ENCODE peak calls at places on chromosomes 6 and 20, in eight cellular contexts. J, U, M, N, A, V, P and Q are unnamed samples.
A peak's percentile ranks its signal among the peaks of the same experiment; 100 is the strongest.

GRCh38 chr6:33416386-33417126 is 1.4 kb downstream of the CUTA start:
- DNase-seq in J (no peak), U (no peak), M (no peak), N (no peak), A (peak; percentile 55), V (peak; percentile 21), P (peak; percentile 26), Q (no peak)

GRCh38 chr6:114033606-114034005 is 62.7 kb upstream of the HDAC2 start:
- DNase-seq in J (no peak), U (no peak), M (no peak), N (no peak), A (no peak), V (peak; percentile 20), P (no peak), Q (no peak)

GRCh38 chr6:91135406-91135805 is 548.5 kb upstream of the MAP3K7 start:
- DNase-seq in J (no peak), U (no peak), M (no peak), N (no peak), A (no peak), V (no peak), P (no peak), Q (no peak)

GRCh38 chr6:101784094-101784493 is 390.6 kb downstream of the GRIK2 start:
- DNase-seq in J (no peak), U (no peak), M (no peak), N (no peak), A (no peak), V (no peak), P (no peak), Q (no peak)

GRCh38 chr6:37254881-37255280 is 2.7 kb upstream of the TBC1D22B start:
- DNase-seq in J (no peak), U (no peak), M (no peak), N (no peak), A (no peak), V (no peak), P (no peak), Q (no peak)

GRCh38 chr20:62193079-62194025 is 10.5 kb downstream of the MTG2 start:
- DNase-seq in J (no peak), U (no peak), M (no peak), N (no peak), A (no peak), V (no peak), P (no peak), Q (no peak)

GRCh38 chr6:44386929-44387345 is 569 bp upstream of the CDC5L start:
- DNase-seq in J (peak; percentile 5), U (no peak), M (no peak), N (no peak), A (peak; percentile 37), V (no peak), P (no peak), Q (no peak)

GRCh38 chr6:42569102-42570028 is 5.5 kb downstream of the UBR2 start:
- DNase-seq in J (no peak), U (no peak), M (no peak), N (no peak), A (peak; percentile 95), V (peak; percentile 83), P (peak; percentile 43), Q (no peak)

DNA sequence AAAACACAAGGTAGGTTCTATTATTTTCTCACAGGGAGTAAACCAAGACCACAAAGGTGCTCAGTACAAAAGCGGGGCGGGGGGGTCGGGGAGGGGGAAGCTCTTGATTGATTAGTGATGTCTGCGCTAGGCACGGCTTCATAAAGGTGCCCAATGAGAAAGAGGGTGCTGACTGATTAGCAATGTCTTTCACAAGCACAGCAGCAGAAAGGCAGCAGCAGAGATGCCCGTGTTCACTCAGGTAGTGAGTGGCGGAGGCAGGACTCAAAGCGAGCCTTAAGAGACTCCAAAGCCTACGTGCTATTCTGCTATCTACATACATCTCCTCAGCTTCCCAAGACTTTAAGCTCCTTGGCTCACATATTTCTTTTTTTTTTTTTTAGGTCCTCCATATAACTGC is 20.3 kb downstream of the NFATC2 start:
- DNase-seq in J (no peak), U (no peak), M (no peak), N (no peak), A (no peak), V (no peak), P (no peak), Q (no peak)
- H3K9me3 ChIP-seq in J (no peaks in the 10 kb centered on the region), U (no peaks in the 10 kb centered on the region), M (no peaks in the 10 kb centered on the region), N (no peaks in the 10 kb centered on the region), A (no peaks in the 10 kb centered on the region), V (no peaks in the 10 kb centered on the region), P (no peaks in the 10 kb centered on the region), Q (no peaks in the 10 kb centered on the region)

GRCh38 chr20:37453288-37453687 is 67.8 kb upstream of the NNAT start:
- DNase-seq in J (no peak), U (no peak), M (no peak), N (no peak), A (no peak), V (no peak), P (no peak), Q (no peak)

GRCh38 chr20:37453836-37454235 is 67.2 kb upstream of the NNAT start:
- DNase-seq in J (no peak), U (no peak), M (no peak), N (no peak), A (no peak), V (no peak), P (no peak), Q (no peak)

GRCh38 chr20:37455659-37456058 is 65.4 kb upstream of the NNAT start:
- DNase-seq in J (no peak), U (no peak), M (no peak), N (no peak), A (no peak), V (no peak), P (no peak), Q (no peak)

GRCh38 chr20:37456948-37457347 is 64.1 kb upstream of the NNAT start:
- DNase-seq in J (no peak), U (no peak), M (no peak), N (no peak), A (no peak), V (no peak), P (no peak), Q (no peak)

DNA sequence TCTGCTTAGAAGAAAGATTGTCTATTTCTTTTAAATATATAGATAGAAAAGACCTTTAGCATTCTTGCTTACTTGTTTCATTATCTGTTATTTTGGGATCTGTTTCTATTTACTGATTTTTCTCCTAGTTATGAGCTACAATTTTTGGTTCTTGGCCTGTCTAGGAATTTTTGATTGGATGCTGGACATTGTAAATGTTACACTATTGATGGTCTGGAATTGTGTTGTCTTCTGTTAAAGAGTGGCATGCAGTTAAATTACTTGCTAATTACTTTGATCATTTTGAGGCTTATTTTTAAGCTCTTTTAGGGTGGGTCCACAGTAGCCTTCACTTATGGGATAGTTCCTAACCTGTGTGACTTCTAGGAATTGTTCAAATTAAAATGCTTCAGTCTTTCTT is 66.4 kb upstream of the NNAT start:
- DNase-seq in J (no peak), U (no peak), M (no peak), N (no peak), A (no peak), V (no peak), P (no peak), Q (no peak)
- H3K9me3 ChIP-seq in J (peaks cover 10% of the 10 kb centered on the region), U (peaks cover 9% of the 10 kb centered on the region), M (no peaks in the 10 kb centered on the region), N (peaks cover 4% of the 10 kb centered on the region), A (peaks cover 21% of the 10 kb centered on the region), V (no peaks in the 10 kb centered on the region), P (peaks cover 15% of the 10 kb centered on the region), Q (peaks cover 12% of the 10 kb centered on the region)

GRCh38 chr20:29299811-29300578 is 1957.5 kb upstream of the DEFB115 start:
- DNase-seq in J (no peak), U (no peak), M (no peak), N (no peak), A (no peak), V (no peak), P (no peak), Q (no peak)
- H3K9me3 ChIP-seq in J (no peaks in the 10 kb centered on the region), U (no peaks in the 10 kb centered on the region), M (no peaks in the 10 kb centered on the region), N (peaks cover 88% of the 10 kb centered on the region), A (peaks cover 49% of the 10 kb centered on the region), V (peaks cover 12% of the 10 kb centered on the region), P (no peaks in the 10 kb centered on the region), Q (no peaks in the 10 kb centered on the region)

GRCh38 chr20:922781-923180 is 6.6 kb upstream of the ANGPT4 start:
- DNase-seq in J (no peak), U (no peak), M (no peak), N (no peak), A (no peak), V (no peak), P (no peak), Q (no peak)

GRCh38 chr20:926646-927045 is 10.5 kb upstream of the ANGPT4 start:
- DNase-seq in J (no peak), U (no peak), M (no peak), N (no peak), A (no peak), V (no peak), P (no peak), Q (no peak)

GRCh38 chr20:921020-921419 is 4.9 kb upstream of the ANGPT4 start:
- DNase-seq in J (no peak), U (no peak), M (no peak), N (no peak), A (no peak), V (no peak), P (no peak), Q (no peak)

GRCh38 chr20:924639-925038 is 8.5 kb upstream of the ANGPT4 start:
- DNase-seq in J (no peak), U (no peak), M (no peak), N (peak; percentile 62), A (no peak), V (no peak), P (no peak), Q (no peak)

DNA sequence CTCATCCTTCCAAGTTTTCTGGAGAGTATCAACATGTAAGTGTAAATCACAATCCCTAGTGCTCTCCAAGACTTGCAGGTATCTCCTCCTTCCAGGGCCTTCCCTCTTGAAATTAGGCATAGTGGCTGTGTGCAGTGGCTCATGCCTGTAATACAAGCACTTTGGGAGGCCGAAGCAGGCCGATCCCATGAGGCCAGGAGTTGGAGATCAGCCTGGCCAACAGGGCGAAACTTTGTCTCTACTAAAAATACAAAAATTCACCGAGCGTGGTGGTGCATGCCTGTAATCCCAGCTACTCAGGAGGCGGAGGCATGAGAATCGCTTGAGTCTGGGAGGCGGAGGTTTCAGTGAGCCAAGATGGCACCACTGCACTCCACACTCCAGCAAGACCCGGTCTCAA is 9.4 kb upstream of the ANGPT4 start:
- DNase-seq in J (no peak), U (no peak), M (no peak), N (no peak), A (no peak), V (no peak), P (no peak), Q (no peak)
- H3K9me3 ChIP-seq in J (peaks cover under 1% of the 10 kb centered on the region), U (no peaks in the 10 kb centered on the region), M (no peaks in the 10 kb centered on the region), N (peaks cover 7% of the 10 kb centered on the region), A (no peaks in the 10 kb centered on the region), V (no peaks in the 10 kb centered on the region), P (peaks cover 1% of the 10 kb centered on the region), Q (no peaks in the 10 kb centered on the region)

DNA sequence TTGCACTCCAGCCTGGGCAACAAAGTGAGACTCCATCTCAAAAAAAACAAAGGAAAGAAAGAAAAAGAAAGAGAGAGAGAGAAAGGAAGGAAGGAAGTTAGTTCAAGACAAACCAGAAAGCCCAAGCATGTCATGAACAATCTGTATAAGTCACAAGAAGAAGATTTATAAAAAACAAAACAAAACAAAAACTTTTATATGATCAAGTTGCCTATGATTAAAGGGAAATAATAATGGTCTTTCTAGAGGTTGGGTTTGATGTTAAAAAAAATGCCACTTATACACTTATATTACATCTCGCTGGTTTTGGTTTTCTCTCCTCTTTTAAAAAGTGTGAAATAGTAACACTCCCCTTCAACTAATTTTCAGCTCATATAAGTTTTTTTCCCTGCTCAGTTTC is 146.2 kb upstream of the CARMIL1 start:
- DNase-seq in J (no peak), U (no peak), M (no peak), N (no peak), A (no peak), V (no peak), P (peak; percentile 44), Q (no peak)
- H3K9me3 ChIP-seq in J (peaks cover 18% of the 10 kb centered on the region), U (no peaks in the 10 kb centered on the region), M (no peaks in the 10 kb centered on the region), N (peaks cover 19% of the 10 kb centered on the region), A (peaks cover 3% of the 10 kb centered on the region), V (peaks cover 3% of the 10 kb centered on the region), P (peaks cover 5% of the 10 kb centered on the region), Q (no peaks in the 10 kb centered on the region)